ENCODE peak calls at places on chromosomes 12 and 14, in six cellular contexts. One of them, this sample, is unnamed.

GRCh38 chr14:23727566-23728335 is 91.6 kb downstream of the DHRS2 start:
- DNase-seq in memory B cell: no peak
- DNase-seq in GM23338: peak; percentile 80
- DNase-seq in stimulated activated CD4-positive, alpha-beta T cell treated with anti-CD3 and anti-CD28 coated beads, Interleukin-4, amount 100 ng/mL, for 4 hours: no peak
- DNase-seq in cardiac fibroblast: peak; percentile 23
- DNase-seq in anterior cingulate cortex: no peak
- DNase-seq in this sample: peak; percentile 75

GRCh38 chr14:90543876-90544275 is 147.0 kb downstream of the CALM1 start:
- DNase-seq in memory B cell: no peak
- DNase-seq in GM23338: no peak
- DNase-seq in stimulated activated CD4-positive, alpha-beta T cell treated with anti-CD3 and anti-CD28 coated beads, Interleukin-4, amount 100 ng/mL, for 4 hours: no peak
- DNase-seq in cardiac fibroblast: no peak
- DNase-seq in anterior cingulate cortex: no peak
- DNase-seq in this sample: no peak

GRCh38 chr12:25256005-25256404 is 5.3 kb upstream of the KRAS start:
- DNase-seq in memory B cell: no peak
- DNase-seq in GM23338: no peak
- DNase-seq in stimulated activated CD4-positive, alpha-beta T cell treated with anti-CD3 and anti-CD28 coated beads, Interleukin-4, amount 100 ng/mL, for 4 hours: no peak
- DNase-seq in cardiac fibroblast: no peak
- DNase-seq in anterior cingulate cortex: no peak
- DNase-seq in this sample: no peak

GRCh38 chr12:94148841-94149780 is 734 bp downstream of the PLXNC1 start:
- DNase-seq in memory B cell: peak; percentile 65
- DNase-seq in GM23338: peak; percentile 75
- DNase-seq in stimulated activated CD4-positive, alpha-beta T cell treated with anti-CD3 and anti-CD28 coated beads, Interleukin-4, amount 100 ng/mL, for 4 hours: peak; percentile 42
- DNase-seq in cardiac fibroblast: peak; percentile 65
- DNase-seq in anterior cingulate cortex: peak; percentile 14
- DNase-seq in this sample: peak; percentile 64

GRCh38 chr12:115660211-115660805 is 617.2 kb downstream of the MED13L start:
- DNase-seq in memory B cell: no peak
- DNase-seq in GM23338: no peak
- DNase-seq in stimulated activated CD4-positive, alpha-beta T cell treated with anti-CD3 and anti-CD28 coated beads, Interleukin-4, amount 100 ng/mL, for 4 hours: no peak
- DNase-seq in cardiac fibroblast: peak; percentile 49
- DNase-seq in anterior cingulate cortex: no peak
- DNase-seq in this sample: peak; percentile 85

GRCh38 chr12:88393017-88393767 is 187.1 kb downstream of the KITLG start:
- DNase-seq in memory B cell: no peak
- DNase-seq in GM23338: peak; percentile 79
- DNase-seq in stimulated activated CD4-positive, alpha-beta T cell treated with anti-CD3 and anti-CD28 coated beads, Interleukin-4, amount 100 ng/mL, for 4 hours: no peak
- DNase-seq in cardiac fibroblast: peak; percentile 43
- DNase-seq in anterior cingulate cortex: no peak
- DNase-seq in this sample: peak; percentile 45

GRCh38 chr12:91846466-91847055 is 299.1 kb downstream of the BTG1 start:
- DNase-seq in memory B cell: no peak
- DNase-seq in GM23338: no peak
- DNase-seq in stimulated activated CD4-positive, alpha-beta T cell treated with anti-CD3 and anti-CD28 coated beads, Interleukin-4, amount 100 ng/mL, for 4 hours: no peak
- DNase-seq in cardiac fibroblast: peak; percentile 17
- DNase-seq in anterior cingulate cortex: no peak
- DNase-seq in this sample: peak; percentile 2

GRCh38 chr14:55789442-55789841 is 209.4 kb downstream of the KTN1 start:
- DNase-seq in memory B cell: no peak
- DNase-seq in GM23338: no peak
- DNase-seq in stimulated activated CD4-positive, alpha-beta T cell treated with anti-CD3 and anti-CD28 coated beads, Interleukin-4, amount 100 ng/mL, for 4 hours: no peak
- DNase-seq in cardiac fibroblast: peak; percentile 69
- DNase-seq in anterior cingulate cortex: no peak
- DNase-seq in this sample: peak; percentile 18

GRCh38 chr14:71726639-71727085 is 205.6 kb upstream of the RGS6 start:
- DNase-seq in memory B cell: no peak
- DNase-seq in GM23338: no peak
- DNase-seq in stimulated activated CD4-positive, alpha-beta T cell treated with anti-CD3 and anti-CD28 coated beads, Interleukin-4, amount 100 ng/mL, for 4 hours: no peak
- DNase-seq in cardiac fibroblast: no peak
- DNase-seq in anterior cingulate cortex: peak; percentile 11
- DNase-seq in this sample: peak; percentile 37

GRCh38 chr12:51357374-51358047 is 11.0 kb upstream of the CELA1 start:
- DNase-seq in memory B cell: peak; percentile 62
- DNase-seq in GM23338: no peak
- DNase-seq in stimulated activated CD4-positive, alpha-beta T cell treated with anti-CD3 and anti-CD28 coated beads, Interleukin-4, amount 100 ng/mL, for 4 hours: no peak
- DNase-seq in cardiac fibroblast: no peak
- DNase-seq in anterior cingulate cortex: no peak
- DNase-seq in this sample: no peak

GRCh38 chr14:36553650-36554260 is 28.7 kb downstream of the NKX2-8 start:
- DNase-seq in memory B cell: no peak
- DNase-seq in GM23338: peak; percentile 77
- DNase-seq in stimulated activated CD4-positive, alpha-beta T cell treated with anti-CD3 and anti-CD28 coated beads, Interleukin-4, amount 100 ng/mL, for 4 hours: no peak
- DNase-seq in cardiac fibroblast: peak; percentile 64
- DNase-seq in anterior cingulate cortex: no peak
- DNase-seq in this sample: peak; percentile 51

GRCh38 chr12:70607107-70607506 is 30.1 kb downstream of the PTPRB start:
- DNase-seq in memory B cell: no peak
- DNase-seq in GM23338: no peak
- DNase-seq in stimulated activated CD4-positive, alpha-beta T cell treated with anti-CD3 and anti-CD28 coated beads, Interleukin-4, amount 100 ng/mL, for 4 hours: no peak
- DNase-seq in cardiac fibroblast: no peak
- DNase-seq in anterior cingulate cortex: no peak
- DNase-seq in this sample: no peak

GRCh38 chr12:120110550-120111501 is 5.7 kb downstream of the RAB35 start:
- DNase-seq in memory B cell: peak; percentile 40
- DNase-seq in GM23338: peak; percentile 47
- DNase-seq in stimulated activated CD4-positive, alpha-beta T cell treated with anti-CD3 and anti-CD28 coated beads, Interleukin-4, amount 100 ng/mL, for 4 hours: peak; percentile 42
- DNase-seq in cardiac fibroblast: no peak
- DNase-seq in anterior cingulate cortex: peak; percentile 22
- DNase-seq in this sample: no peak

GRCh38 chr12:72828662-72829324 is 556.6 kb downstream of the TRHDE start:
- DNase-seq in memory B cell: no peak
- DNase-seq in GM23338: no peak
- DNase-seq in stimulated activated CD4-positive, alpha-beta T cell treated with anti-CD3 and anti-CD28 coated beads, Interleukin-4, amount 100 ng/mL, for 4 hours: no peak
- DNase-seq in cardiac fibroblast: no peak
- DNase-seq in anterior cingulate cortex: no peak
- DNase-seq in this sample: no peak

GRCh38 chr12:63496654-63497053 is 171.6 kb downstream of the DPY19L2 start:
- DNase-seq in memory B cell: no peak
- DNase-seq in GM23338: no peak
- DNase-seq in stimulated activated CD4-positive, alpha-beta T cell treated with anti-CD3 and anti-CD28 coated beads, Interleukin-4, amount 100 ng/mL, for 4 hours: no peak
- DNase-seq in cardiac fibroblast: no peak
- DNase-seq in anterior cingulate cortex: no peak
- DNase-seq in this sample: no peak

GRCh38 chr12:58342736-58343135 is 401.4 kb downstream of the ATP23 start:
- DNase-seq in memory B cell: no peak
- DNase-seq in GM23338: no peak
- DNase-seq in stimulated activated CD4-positive, alpha-beta T cell treated with anti-CD3 and anti-CD28 coated beads, Interleukin-4, amount 100 ng/mL, for 4 hours: no peak
- DNase-seq in cardiac fibroblast: no peak
- DNase-seq in anterior cingulate cortex: no peak
- DNase-seq in this sample: peak; percentile 23

GRCh38 chr12:110508071-110508586 is 6.0 kb downstream of the RAD9B start:
- DNase-seq in memory B cell: no peak
- DNase-seq in GM23338: no peak
- DNase-seq in stimulated activated CD4-positive, alpha-beta T cell treated with anti-CD3 and anti-CD28 coated beads, Interleukin-4, amount 100 ng/mL, for 4 hours: no peak
- DNase-seq in cardiac fibroblast: no peak
- DNase-seq in anterior cingulate cortex: no peak
- DNase-seq in this sample: peak; percentile 14

GRCh38 chr14:55333785-55334485 is 62.7 kb downstream of the FBXO34 start:
- DNase-seq in memory B cell: no peak
- DNase-seq in GM23338: no peak
- DNase-seq in stimulated activated CD4-positive, alpha-beta T cell treated with anti-CD3 and anti-CD28 coated beads, Interleukin-4, amount 100 ng/mL, for 4 hours: no peak
- DNase-seq in cardiac fibroblast: no peak
- DNase-seq in anterior cingulate cortex: no peak
- DNase-seq in this sample: peak; percentile 69

GRCh38 chr12:109626378-109627115 is 53.0 kb downstream of the MVK start:
- DNase-seq in memory B cell: no peak
- DNase-seq in GM23338: no peak
- DNase-seq in stimulated activated CD4-positive, alpha-beta T cell treated with anti-CD3 and anti-CD28 coated beads, Interleukin-4, amount 100 ng/mL, for 4 hours: no peak
- DNase-seq in cardiac fibroblast: no peak
- DNase-seq in anterior cingulate cortex: peak; percentile 97
- DNase-seq in this sample: no peak

GRCh38 chr12:48423200-48423599 is 49.2 kb upstream of the ANP32D start:
- DNase-seq in memory B cell: no peak
- DNase-seq in GM23338: no peak
- DNase-seq in stimulated activated CD4-positive, alpha-beta T cell treated with anti-CD3 and anti-CD28 coated beads, Interleukin-4, amount 100 ng/mL, for 4 hours: no peak
- DNase-seq in cardiac fibroblast: peak; percentile 18
- DNase-seq in anterior cingulate cortex: no peak
- DNase-seq in this sample: no peak

GRCh38 chr12:123024819-123025391 is 44.4 kb downstream of the ARL6IP4 start:
- DNase-seq in memory B cell: no peak
- DNase-seq in GM23338: no peak
- DNase-seq in stimulated activated CD4-positive, alpha-beta T cell treated with anti-CD3 and anti-CD28 coated beads, Interleukin-4, amount 100 ng/mL, for 4 hours: no peak
- DNase-seq in cardiac fibroblast: no peak
- DNase-seq in anterior cingulate cortex: no peak
- DNase-seq in this sample: peak; percentile 47

GRCh38 chr12:52074656-52075408 is 4.7 kb upstream of the SMIM41 start:
- DNase-seq in memory B cell: no peak
- DNase-seq in GM23338: no peak
- DNase-seq in stimulated activated CD4-positive, alpha-beta T cell treated with anti-CD3 and anti-CD28 coated beads, Interleukin-4, amount 100 ng/mL, for 4 hours: no peak
- DNase-seq in cardiac fibroblast: no peak
- DNase-seq in anterior cingulate cortex: no peak
- DNase-seq in this sample: no peak

GRCh38 chr12:90712671-90713070 is 242.3 kb downstream of the CCER1 start:
- DNase-seq in memory B cell: no peak
- DNase-seq in GM23338: peak; percentile 13
- DNase-seq in stimulated activated CD4-positive, alpha-beta T cell treated with anti-CD3 and anti-CD28 coated beads, Interleukin-4, amount 100 ng/mL, for 4 hours: no peak
- DNase-seq in cardiac fibroblast: peak; percentile 20
- DNase-seq in anterior cingulate cortex: no peak
- DNase-seq in this sample: peak; percentile 4

GRCh38 chr12:48203192-48203591 is at the start of gene OR10AD1:
- DNase-seq in memory B cell: no peak
- DNase-seq in GM23338: no peak
- DNase-seq in stimulated activated CD4-positive, alpha-beta T cell treated with anti-CD3 and anti-CD28 coated beads, Interleukin-4, amount 100 ng/mL, for 4 hours: no peak
- DNase-seq in cardiac fibroblast: no peak
- DNase-seq in anterior cingulate cortex: no peak
- DNase-seq in this sample: no peak

This sample was measured in EH.